ENCODE peak calls at places on chromosomes 2 and 18, in seven cellular contexts. B is heart left ventricle, S is GM12878, R is ovary, T is OCI-LY7, H is pancreas, I is upper lobe of right lung. V is an unnamed sample. For H3K36me3 and H3K4me1, the result is how much of the 10 kb centered on the place peaks cover.

GRCh38 chr18:79632765-79633164 is 46.8 kb upstream of the CTDP1 start:
- DNase-seq in H (no peak), I (no peak), R (no peak), T (no peak), B (no peak), S (no peak), V (no peak)

GRCh38 chr2:54708584-54709340 is 14.7 kb upstream of the EML6 start:
- DNase-seq in H (peak), B (peak), S (no peak), T (peak), R (no peak), I (peak), V (peak)

GRCh38 chr2:117980783-117981676 is 32.8 kb downstream of the CCDC93 start:
- DNase-seq in H (no peak), S (no peak), B (no peak), T (no peak), I (no peak), R (no peak), V (no peak)

GRCh38 chr2:26486789-26487188 is 8.9 kb upstream of the OTOF start:
- DNase-seq in I (no peak), T (no peak), R (no peak), H (no peak), S (no peak), B (no peak), V (no peak)

GRCh38 chr2:171652411-171652775 is 34.9 kb upstream of the DYNC1I2 start:
- DNase-seq in H (no peak), R (no peak), S (no peak), I (no peak), T (no peak), B (no peak), V (no peak)

GRCh38 chr2:44680983-44681481 is 260.5 kb upstream of the SIX3 start:
- DNase-seq in I (no peak), H (no peak), R (no peak), T (no peak), B (no peak), S (no peak), V (no peak)

GRCh38 chr2:229150317-229150716 is 120.8 kb downstream of the PID1 start:
- DNase-seq in R (no peak), B (no peak), T (no peak), S (no peak), H (no peak), I (no peak), V (no peak)

GRCh38 chr2:23655862-23656596 is 270.9 kb downstream of the ATAD2B start:
- DNase-seq in R (no peak), S (no peak), T (no peak), H (no peak), I (no peak), B (peak), V (no peak)

GRCh38 chr2:69779258-69779989 is 37.5 kb downstream of the ANXA4 start:
- DNase-seq in T (no peak), B (no peak), H (no peak), I (no peak), R (no peak), S (no peak), V (no peak)

GRCh38 chr18:5066380-5066977 is 130.6 kb downstream of the AKAIN1 start:
- DNase-seq in T (peak), R (no peak), H (peak), I (no peak), B (no peak), S (no peak), V (no peak)

GRCh38 chr2:157190151-157190550 is 67.4 kb upstream of the GALNT5 start:
- DNase-seq in H (no peak), T (no peak), I (no peak), R (no peak), B (no peak), S (no peak), V (no peak)

GRCh38 chr18:28175047-28175929 is 1.6 kb downstream of the CDH2 start:
- DNase-seq in R (peak), T (no peak), H (peak), S (no peak), I (no peak), B (peak), V (peak)

GRCh38 chr2:69104281-69104680 is 91.3 kb downstream of the ANTXR1 start:
- DNase-seq in R (peak), S (no peak), T (no peak), B (no peak), H (no peak), I (no peak), V (peak)

GRCh38 chr2:183284606-183285005 is 160.4 kb downstream of the NUP35 start:
- DNase-seq in I (no peak), H (no peak), R (no peak), T (no peak), S (no peak), B (no peak), V (no peak)

GRCh38 chr2:15177103-15177502 is 384.0 kb downstream of the NBAS start:
- DNase-seq in T (no peak), I (no peak), H (no peak), R (no peak), B (no peak), S (peak), V (no peak)

GRCh38 chr18:80033181-80034067 is 810 bp upstream of the RBFA start:
- DNase-seq in I (peak), T (no peak), B (no peak), R (no peak), S (no peak), H (no peak), V (no peak)

GRCh38 chr2:54560146-54560881 is 104.2 kb downstream of the SPTBN1 start:
- DNase-seq in R (peak), S (no peak), I (no peak), H (no peak), B (peak), T (peak), V (peak)

GRCh38 chr18:48992791-48993555 is 42.2 kb upstream of the SMAD7 start:
- DNase-seq in H (no peak), R (no peak), T (peak), S (peak), B (peak), I (no peak), V (peak)

GRCh38 chr2:179340678-179341077 is 76.0 kb upstream of the SESTD1 start:
- DNase-seq in B (no peak), T (no peak), R (no peak), I (no peak), H (no peak), S (no peak), V (no peak)

GRCh38 chr2:230520061-230520874 is 104.3 kb downstream of the SP100 start:
- DNase-seq in H (no peak), R (no peak), S (no peak), B (no peak), I (no peak), T (no peak), V (no peak)

GRCh38 chr2:73359915-73360697 is 25.5 kb upstream of the ALMS1 start:
- DNase-seq in B (no peak), H (no peak), R (no peak), S (no peak), T (no peak), I (no peak), V (no peak)

GRCh38 chr2:8477511-8478132 is 204.2 kb upstream of the ID2 start:
- DNase-seq in B (no peak), S (peak), H (no peak), I (no peak), T (peak), R (no peak), V (no peak)

GRCh38 chr2:148122788-148123187 is 101.9 kb downstream of the MBD5 start:
- DNase-seq in T (no peak), I (no peak), R (no peak), H (no peak), B (no peak), S (no peak), V (no peak)

GRCh38 chr2:95049088-95049955 is 23.8 kb downstream of the MAL start:
- DNase-seq in B (no peak), S (no peak), H (no peak), R (no peak), I (peak), T (no peak), V (peak)

GRCh38 chr2:231597627-231598026 is 5.0 kb downstream of the TEX44 start:
- DNase-seq in S (no peak), R (no peak), T (no peak), I (no peak), B (peak), H (no peak), V (no peak)

GRCh38 chr2:1979101-1979500 is 234.8 kb upstream of the PXDN start:
- DNase-seq in T (no peak), R (no peak), H (no peak), I (no peak), S (no peak), B (no peak), V (no peak)

GRCh38 chr2:191245869-191246531 is 796 bp downstream of the MYO1B start:
- DNase-seq in B (peak), H (peak), R (peak), I (peak), T (no peak), S (no peak), V (peak)

GRCh38 chr18:13424377-13424776 is 205.8 kb downstream of the LDLRAD4 start:
- DNase-seq in T (no peak), S (no peak), B (no peak), I (no peak), R (no peak), H (no peak), V (no peak)

GRCh38 chr2:28606986-28607441 is 111.2 kb downstream of the PLB1 start:
- DNase-seq in B (no peak), R (no peak), S (no peak), I (no peak), T (no peak), H (no peak), V (peak)

DNA sequence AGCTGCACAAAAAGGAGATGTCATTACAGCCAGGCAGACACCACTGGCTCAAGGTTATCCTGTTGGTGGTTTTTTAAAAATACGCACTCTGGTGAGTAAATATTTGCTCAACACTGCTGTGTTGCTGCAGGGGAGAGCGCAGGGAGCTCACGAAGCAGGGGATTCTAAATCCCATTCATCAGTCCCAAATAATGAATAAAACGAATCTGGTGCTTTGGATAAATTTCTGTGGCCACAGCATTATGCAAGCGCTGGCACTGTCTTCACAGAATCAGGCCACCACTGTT is 256.2 kb downstream of the HDAC4 start:
- DNase-seq in B (no peak), T (no peak), R (no peak), I (no peak), H (no peak), S (no peak), V (no peak)
- H3K36me3 ChIP-seq in B (half or more), T (under half), R (under half), I (under half), H (under half), S (under half), V (under half)

DNA sequence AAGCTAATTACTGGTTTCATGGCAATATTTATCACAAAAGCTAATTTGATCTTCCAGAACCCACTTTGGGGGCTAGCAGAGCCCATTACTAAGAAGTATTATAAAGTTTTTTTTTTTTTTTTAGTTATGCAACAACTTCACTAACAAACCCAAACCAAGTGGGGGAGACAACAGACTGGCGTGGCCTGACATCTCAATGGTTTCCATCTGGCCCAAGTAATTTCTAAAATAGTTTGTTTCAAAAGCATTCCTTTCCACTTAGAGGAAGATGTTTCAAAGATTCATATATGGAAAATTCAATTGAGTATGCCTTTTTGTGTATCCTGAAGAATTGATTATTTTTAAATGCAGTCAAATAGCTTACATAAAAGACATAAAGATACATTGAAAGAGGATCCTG is 367.1 kb downstream of the HRH4 start:
- DNase-seq in H (no peak), T (no peak), I (no peak), B (no peak), S (no peak), R (no peak), V (no peak)
- TF ChIP-seq CTCF in H (no peak), T (no peak), I (no peak), B (no peak), S (no peak), R (no peak), V (no peak)

GRCh38 chr2:46303233-46303632 is 6.0 kb downstream of the EPAS1 start:
- DNase-seq in S (no peak), R (no peak), H (no peak), B (no peak), I (no peak), T (no peak), V (no peak)
- H3K4me1 ChIP-seq in S (under half), R (under half), H (half or more), B (half or more), I (half or more), T (under half), V (under half)

GRCh38 chr18:70005580-70005979 is 57.9 kb upstream of the CD226 start:
- DNase-seq in H (no peak), B (no peak), S (no peak), T (no peak), I (no peak), R (no peak), V (no peak)
- H3K36me3 ChIP-seq in H (under half), B (under half), S (under half), T (under half), I (under half), R (under half), V (under half)

GRCh38 chr2:238754259-238754658 is 93.6 kb upstream of the TWIST2 start:
- DNase-seq in R (no peak), S (no peak), I (no peak), H (no peak), T (no peak), B (no peak), V (no peak)
- TF ChIP-seq CTCF in R (no peak), S (no peak), I (no peak), H (no peak), T (peak), B (no peak), V (no peak)

DNA sequence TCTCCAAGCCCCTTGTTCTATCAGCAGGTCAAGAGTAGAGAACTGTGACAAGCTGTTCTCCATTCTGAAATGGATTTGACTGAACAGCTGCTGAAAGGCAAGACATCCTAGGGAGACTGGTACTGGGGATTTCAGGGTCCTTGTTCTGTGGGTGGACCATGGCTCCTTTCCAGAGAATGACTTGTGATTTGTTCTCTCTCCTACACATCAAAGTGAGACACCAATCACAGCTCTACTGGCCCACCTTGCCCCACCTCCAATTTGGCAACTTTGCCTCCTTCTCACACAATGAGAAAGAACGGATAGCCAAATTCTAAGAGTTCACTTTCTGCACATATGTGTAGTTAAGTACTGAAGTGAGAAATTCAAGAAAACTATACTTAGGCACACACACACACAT is 67.4 kb downstream of the BCL11A start:
- DNase-seq in I (no peak), T (peak), S (no peak), R (no peak), H (no peak), B (no peak), V (no peak)
- H3K4me1 ChIP-seq in I (under half), T (under half), S (half or more), R (under half), H (under half), B (under half), V (under half)

GRCh38 chr18:31840499-31840898 is 79.8 kb upstream of the SLC25A52 start:
- DNase-seq in S (no peak), R (no peak), H (no peak), B (no peak), T (no peak), I (no peak), V (no peak)
- H3K36me3 ChIP-seq in S (under half), R (under half), H (under half), B (half or more), T (half or more), I (half or more), V (half or more)

GRCh38 chr18:72544092-72544886 is at the start of gene CBLN2:
- DNase-seq in S (no peak), R (peak), T (no peak), H (peak), I (peak), B (peak), V (no peak)
- TF ChIP-seq CTCF in S (peak), R (no peak), T (no peak), H (peak), I (peak), B (peak), V (no peak)

DNA sequence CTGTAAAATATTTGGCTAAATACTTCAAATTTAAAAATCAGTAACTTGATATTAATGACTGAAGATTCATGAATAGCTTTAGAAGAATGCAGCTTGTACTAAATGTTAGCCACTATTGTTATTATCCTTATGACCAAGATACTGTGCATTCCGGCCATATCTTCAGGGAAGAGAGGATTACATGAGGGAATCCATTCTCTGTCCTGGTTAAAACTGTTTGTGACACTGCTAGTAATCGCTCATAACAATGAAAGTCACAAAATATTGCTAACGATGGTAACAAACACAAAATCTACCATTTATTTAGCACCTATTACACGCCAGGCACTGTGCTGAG is 217.7 kb downstream of the PRKCE start:
- DNase-seq in I (no peak), R (no peak), B (no peak), T (no peak), S (no peak), H (no peak), V (no peak)
- H3K4me1 ChIP-seq in I (under half), R (under half), B (under half), T (under half), S (under half), H (under half), V (under half)

GRCh38 chr2:279366-279765 is 8.5 kb downstream of the ALKAL2 start:
- DNase-seq in T (no peak), R (no peak), B (no peak), H (no peak), S (no peak), I (no peak), V (no peak)
- H3K36me3 ChIP-seq in T (half or more), R (under half), B (half or more), H (under half), S (under half), I (half or more), V (half or more)